ENCODE peak calls at places on chromosomes 6 and 20, in eight cellular contexts. S is NCI-H2081, A is H7, Z is fibroblast of the conjunctiva, X is NCI-H2029, J is EL, W is amniotic epithelial cell, E is ureter. R is an unnamed sample.

GRCh38 chr6:166382500-166382932 is 224 bp downstream of the MPC1 start:
- DNase-seq in S (no peak), A (no peak), Z (no peak), X (no peak), J (no peak), W (no peak), E (peak; percentile 54), R (no peak)

GRCh38 chr6:100998111-100998510 is 117.0 kb upstream of the ASCC3 start:
- DNase-seq in S (no peak), A (no peak), Z (no peak), X (no peak), J (peak; percentile 33), W (peak; percentile 87), E (no peak), R (no peak)

GRCh38 chr6:153140299-153140698 is 9.2 kb upstream of the RGS17 start:
- DNase-seq in S (peak; percentile 93), A (no peak), Z (no peak), X (peak; percentile 86), J (no peak), W (no peak), E (no peak), R (no peak)

GRCh38 chr6:30844118-30844535 is 40.2 kb upstream of the DDR1 start:
- DNase-seq in S (no peak), A (no peak), Z (no peak), X (no peak), J (peak; percentile 82), W (peak; percentile 92), E (no peak), R (no peak)

GRCh38 chr6:22643780-22644179 is 74.4 kb downstream of the HDGFL1 start:
- DNase-seq in S (no peak), A (no peak), Z (no peak), X (no peak), J (no peak), W (no peak), E (no peak), R (no peak)

GRCh38 chr6:35019171-35019570 is 122.0 kb downstream of the TCP11 start:
- DNase-seq in S (no peak), A (no peak), Z (no peak), X (no peak), J (no peak), W (no peak), E (no peak), R (no peak)

GRCh38 chr6:142355481-142356174 is 53.8 kb downstream of the ADGRG6 start:
- DNase-seq in S (no peak), A (no peak), Z (no peak), X (no peak), J (no peak), W (peak; percentile 58), E (no peak), R (no peak)

GRCh38 chr6:166715065-166715464 is 88.0 kb upstream of the RPS6KA2 start:
- DNase-seq in S (no peak), A (peak; percentile 77), Z (no peak), X (no peak), J (no peak), W (no peak), E (no peak), R (no peak)

GRCh38 chr20:40571625-40572024 is 117.4 kb downstream of the MAFB start:
- DNase-seq in S (no peak), A (no peak), Z (no peak), X (no peak), J (no peak), W (no peak), E (no peak), R (no peak)

GRCh38 chr6:81890846-81891245 is 138.4 kb upstream of the TENT5A start:
- DNase-seq in S (no peak), A (no peak), Z (peak; percentile 54), X (no peak), J (peak; percentile 97), W (peak; percentile 82), E (no peak), R (no peak)

GRCh38 chr6:154488802-154489437 is 21.6 kb downstream of the CNKSR3 start:
- DNase-seq in S (no peak), A (no peak), Z (peak; percentile 42), X (no peak), J (peak; percentile 68), W (no peak), E (no peak), R (no peak)

GRCh38 chr20:61449057-61449456 is 197.0 kb downstream of the CDH4 start:
- DNase-seq in S (no peak), A (no peak), Z (no peak), X (no peak), J (no peak), W (no peak), E (no peak), R (no peak)

GRCh38 chr6:28985396-28986164 is 19.5 kb downstream of the ZNF311 start:
- DNase-seq in S (peak; percentile 96), A (peak; percentile 89), Z (peak; percentile 97), X (peak; percentile 95), J (peak; percentile 97), W (peak; percentile 99), E (peak; percentile 85), R (peak; percentile 86)

GRCh38 chr6:63785006-63785405 is 149.4 kb downstream of the PHF3 start:
- DNase-seq in S (no peak), A (no peak), Z (no peak), X (no peak), J (no peak), W (no peak), E (no peak), R (no peak)

GRCh38 chr6:169158750-169159149 is 94.9 kb downstream of the THBS2 start:
- DNase-seq in S (no peak), A (no peak), Z (no peak), X (no peak), J (no peak), W (no peak), E (no peak), R (no peak)

GRCh38 chr20:24989162-24989561 is 3.4 kb downstream of the APMAP start:
- DNase-seq in S (no peak), A (no peak), Z (no peak), X (no peak), J (no peak), W (peak; percentile 11), E (peak; percentile 18), R (peak; percentile 23)

GRCh38 chr6:42099340-42100028 is 42.9 kb downstream of the C6orf132 start:
- DNase-seq in S (no peak), A (peak; percentile 48), Z (no peak), X (no peak), J (peak; percentile 74), W (peak; percentile 85), E (peak; percentile 81), R (no peak)

GRCh38 chr20:1900321-1900791 is 5.1 kb downstream of the SIRPA start:
- DNase-seq in S (no peak), A (peak; percentile 93), Z (peak; percentile 59), X (no peak), J (peak; percentile 80), W (peak; percentile 77), E (peak; percentile 52), R (peak; percentile 68)

R was measured in sciatic nerve.